ENCODE peak calls at places on chromosomes 5 and 9, in five cellular contexts. One of them, this sample, is unnamed.

GRCh38 chr9:137785704-137786161 is 91.8 kb upstream of the CACNA1B start:
- DNase-seq in effector memory CD4-positive, alpha-beta T cell: no peak
- DNase-seq in stimulated activated CD8-positive, alpha-beta memory T cell treated with anti-CD3 and anti-CD28 coated beads, Interleukin-4, amount 100 ng/mL, for 24 hours: no peak
- DNase-seq in HS-5: no peak
- DNase-seq in coronary artery: no peak
- DNase-seq in this sample: no peak

GRCh38 chr5:32489791-32490581 is 45.4 kb upstream of the ZFR start:
- DNase-seq in effector memory CD4-positive, alpha-beta T cell: peak
- DNase-seq in stimulated activated CD8-positive, alpha-beta memory T cell treated with anti-CD3 and anti-CD28 coated beads, Interleukin-4, amount 100 ng/mL, for 24 hours: peak
- DNase-seq in HS-5: peak
- DNase-seq in coronary artery: peak
- DNase-seq in this sample: peak

GRCh38 chr9:104780796-104781395 is 17.0 kb downstream of the NIPSNAP3B start:
- DNase-seq in effector memory CD4-positive, alpha-beta T cell: no peak
- DNase-seq in stimulated activated CD8-positive, alpha-beta memory T cell treated with anti-CD3 and anti-CD28 coated beads, Interleukin-4, amount 100 ng/mL, for 24 hours: no peak
- DNase-seq in HS-5: peak
- DNase-seq in coronary artery: no peak
- DNase-seq in this sample: no peak

GRCh38 chr5:95916687-95917085 is 45.0 kb downstream of the ELL2 start:
- DNase-seq in effector memory CD4-positive, alpha-beta T cell: no peak
- DNase-seq in stimulated activated CD8-positive, alpha-beta memory T cell treated with anti-CD3 and anti-CD28 coated beads, Interleukin-4, amount 100 ng/mL, for 24 hours: no peak
- DNase-seq in HS-5: no peak
- DNase-seq in coronary artery: no peak
- DNase-seq in this sample: no peak

GRCh38 chr9:117763314-117763713 is 59.1 kb downstream of the TLR4 start:
- DNase-seq in effector memory CD4-positive, alpha-beta T cell: no peak
- DNase-seq in stimulated activated CD8-positive, alpha-beta memory T cell treated with anti-CD3 and anti-CD28 coated beads, Interleukin-4, amount 100 ng/mL, for 24 hours: no peak
- DNase-seq in HS-5: peak
- DNase-seq in coronary artery: no peak
- DNase-seq in this sample: no peak

GRCh38 chr9:107737987-107738743 is 248.6 kb upstream of the KLF4 start:
- DNase-seq in effector memory CD4-positive, alpha-beta T cell: no peak
- DNase-seq in stimulated activated CD8-positive, alpha-beta memory T cell treated with anti-CD3 and anti-CD28 coated beads, Interleukin-4, amount 100 ng/mL, for 24 hours: no peak
- DNase-seq in HS-5: no peak
- DNase-seq in coronary artery: peak
- DNase-seq in this sample: no peak

GRCh38 chr5:97600486-97600885 is 417.4 kb upstream of the RIOK2 start:
- DNase-seq in effector memory CD4-positive, alpha-beta T cell: no peak
- DNase-seq in stimulated activated CD8-positive, alpha-beta memory T cell treated with anti-CD3 and anti-CD28 coated beads, Interleukin-4, amount 100 ng/mL, for 24 hours: no peak
- DNase-seq in HS-5: no peak
- DNase-seq in coronary artery: no peak
- DNase-seq in this sample: no peak

GRCh38 chr5:145554399-145554798 is 280.7 kb downstream of the PRELID2 start:
- DNase-seq in effector memory CD4-positive, alpha-beta T cell: no peak
- DNase-seq in stimulated activated CD8-positive, alpha-beta memory T cell treated with anti-CD3 and anti-CD28 coated beads, Interleukin-4, amount 100 ng/mL, for 24 hours: no peak
- DNase-seq in HS-5: peak
- DNase-seq in coronary artery: no peak
- DNase-seq in this sample: no peak

GRCh38 chr9:111000202-111000601 is 38.1 kb downstream of the LPAR1 start:
- DNase-seq in effector memory CD4-positive, alpha-beta T cell: no peak
- DNase-seq in stimulated activated CD8-positive, alpha-beta memory T cell treated with anti-CD3 and anti-CD28 coated beads, Interleukin-4, amount 100 ng/mL, for 24 hours: no peak
- DNase-seq in HS-5: no peak
- DNase-seq in coronary artery: no peak
- DNase-seq in this sample: no peak

GRCh38 chr5:145701404-145701803 is 133.7 kb downstream of the PRELID2 start:
- DNase-seq in effector memory CD4-positive, alpha-beta T cell: no peak
- DNase-seq in stimulated activated CD8-positive, alpha-beta memory T cell treated with anti-CD3 and anti-CD28 coated beads, Interleukin-4, amount 100 ng/mL, for 24 hours: no peak
- DNase-seq in HS-5: no peak
- DNase-seq in coronary artery: no peak
- DNase-seq in this sample: no peak

GRCh38 chr9:132503116-132503515 is 79.3 kb upstream of the BARHL1 start:
- DNase-seq in effector memory CD4-positive, alpha-beta T cell: no peak
- DNase-seq in stimulated activated CD8-positive, alpha-beta memory T cell treated with anti-CD3 and anti-CD28 coated beads, Interleukin-4, amount 100 ng/mL, for 24 hours: no peak
- DNase-seq in HS-5: no peak
- DNase-seq in coronary artery: no peak
- DNase-seq in this sample: no peak

GRCh38 chr5:32275421-32275765 is 37.3 kb downstream of the MTMR12 start:
- DNase-seq in effector memory CD4-positive, alpha-beta T cell: no peak
- DNase-seq in stimulated activated CD8-positive, alpha-beta memory T cell treated with anti-CD3 and anti-CD28 coated beads, Interleukin-4, amount 100 ng/mL, for 24 hours: no peak
- DNase-seq in HS-5: no peak
- DNase-seq in coronary artery: no peak
- DNase-seq in this sample: no peak

GRCh38 chr5:14959443-14960119 is 88.0 kb upstream of the ANKH start:
- DNase-seq in effector memory CD4-positive, alpha-beta T cell: no peak
- DNase-seq in stimulated activated CD8-positive, alpha-beta memory T cell treated with anti-CD3 and anti-CD28 coated beads, Interleukin-4, amount 100 ng/mL, for 24 hours: no peak
- DNase-seq in HS-5: no peak
- DNase-seq in coronary artery: no peak
- DNase-seq in this sample: no peak

GRCh38 chr5:36688722-36689121 is 82.3 kb downstream of the SLC1A3 start:
- DNase-seq in effector memory CD4-positive, alpha-beta T cell: no peak
- DNase-seq in stimulated activated CD8-positive, alpha-beta memory T cell treated with anti-CD3 and anti-CD28 coated beads, Interleukin-4, amount 100 ng/mL, for 24 hours: no peak
- DNase-seq in HS-5: no peak
- DNase-seq in coronary artery: no peak
- DNase-seq in this sample: no peak

GRCh38 chr5:135955525-135955924 is 742 bp upstream of the LECT2 start:
- DNase-seq in effector memory CD4-positive, alpha-beta T cell: no peak
- DNase-seq in stimulated activated CD8-positive, alpha-beta memory T cell treated with anti-CD3 and anti-CD28 coated beads, Interleukin-4, amount 100 ng/mL, for 24 hours: no peak
- DNase-seq in HS-5: no peak
- DNase-seq in coronary artery: no peak
- DNase-seq in this sample: no peak

This sample was measured in GM12892.